ENCODE peak calls at places on chromosomes 12 and 14, in ten cellular contexts. M is heart right ventricle, C is foreskin fibroblast, E is Panc1, P is kidney epithelial cell, X is uterus, G is left ventricle myocardium inferior, S is lung, A is B cell, I is lower lobe of right lung. L is an unnamed sample.

GRCh38 chr12:57177354-57177753 is 29.9 kb upstream of the LRP1-AS start:
- DNase-seq in M (no peak), C (no peak), E (no peak), P (no peak), X (no peak), G (no peak), S (no peak), A (no peak), I (no peak), L (no peak)

GRCh38 chr12:107126688-107127481 is 33.5 kb upstream of the CRY1 start:
- DNase-seq in M (no peak), C (peak; percentile 60), E (no peak), P (no peak), X (no peak), G (no peak), S (no peak), A (no peak), I (no peak), L (no peak)

GRCh38 chr14:61537567-61538463 is 157.5 kb upstream of the HIF1A start:
- DNase-seq in M (no peak), C (peak; percentile 86), E (no peak), P (peak; percentile 99), X (no peak), G (no peak), S (peak; percentile 73), A (no peak), I (no peak), L (no peak)

GRCh38 chr12:113333111-113333750 is 1.7 kb downstream of the SLC8B1 start:
- DNase-seq in M (no peak), C (no peak), E (no peak), P (no peak), X (no peak), G (no peak), S (no peak), A (no peak), I (no peak), L (no peak)

GRCh38 chr12:124992874-124993567 is 424 bp upstream of the BRI3BP start:
- DNase-seq in M (no peak), C (peak; percentile 50), E (peak; percentile 60), P (peak; percentile 47), X (no peak), G (no peak), S (peak; percentile 68), A (peak; percentile 83), I (peak; percentile 65), L (no peak)

GRCh38 chr14:77318006-77318553 is 2.6 kb downstream of the POMT2 start:
- DNase-seq in M (no peak), C (no peak), E (no peak), P (no peak), X (no peak), G (no peak), S (no peak), A (no peak), I (no peak), L (no peak)

GRCh38 chr12:57190037-57190436 is 26.6 kb upstream of the NXPH4 start:
- DNase-seq in M (no peak), C (peak; percentile 55), E (no peak), P (no peak), X (no peak), G (no peak), S (peak; percentile 70), A (no peak), I (peak; percentile 67), L (no peak)

GRCh38 chr14:89351364-89351957 is 65.6 kb downstream of the FOXN3 start:
- DNase-seq in M (no peak), C (peak; percentile 36), E (no peak), P (no peak), X (peak; percentile 34), G (no peak), S (peak; percentile 47), A (peak; percentile 37), I (peak; percentile 56), L (no peak)

GRCh38 chr12:52836042-52836466 is 1.9 kb upstream of the KRT79 start:
- DNase-seq in M (no peak), C (peak; percentile 58), E (no peak), P (no peak), X (no peak), G (no peak), S (no peak), A (no peak), I (peak; percentile 58), L (no peak)

GRCh38 chr14:33894339-33894738 is 56.5 kb downstream of the EGLN3 start:
- DNase-seq in M (no peak), C (no peak), E (no peak), P (no peak), X (no peak), G (no peak), S (no peak), A (no peak), I (no peak), L (no peak)

GRCh38 chr12:108560752-108561719 is at the start of gene SART3:
- DNase-seq in M (peak; percentile 82), C (peak; percentile 91), E (peak; percentile 83), P (peak; percentile 73), X (peak; percentile 83), G (peak; percentile 82), S (peak; percentile 77), A (peak; percentile 85), I (peak; percentile 89), L (peak; percentile 91)
- TF ChIP-seq CTCF in M (no peak), C (no peak), E (no peak), P (no peak), X (no peak), G (no peak), S (no peak), A (no peak), I (no peak), L (no peak)

DNA sequence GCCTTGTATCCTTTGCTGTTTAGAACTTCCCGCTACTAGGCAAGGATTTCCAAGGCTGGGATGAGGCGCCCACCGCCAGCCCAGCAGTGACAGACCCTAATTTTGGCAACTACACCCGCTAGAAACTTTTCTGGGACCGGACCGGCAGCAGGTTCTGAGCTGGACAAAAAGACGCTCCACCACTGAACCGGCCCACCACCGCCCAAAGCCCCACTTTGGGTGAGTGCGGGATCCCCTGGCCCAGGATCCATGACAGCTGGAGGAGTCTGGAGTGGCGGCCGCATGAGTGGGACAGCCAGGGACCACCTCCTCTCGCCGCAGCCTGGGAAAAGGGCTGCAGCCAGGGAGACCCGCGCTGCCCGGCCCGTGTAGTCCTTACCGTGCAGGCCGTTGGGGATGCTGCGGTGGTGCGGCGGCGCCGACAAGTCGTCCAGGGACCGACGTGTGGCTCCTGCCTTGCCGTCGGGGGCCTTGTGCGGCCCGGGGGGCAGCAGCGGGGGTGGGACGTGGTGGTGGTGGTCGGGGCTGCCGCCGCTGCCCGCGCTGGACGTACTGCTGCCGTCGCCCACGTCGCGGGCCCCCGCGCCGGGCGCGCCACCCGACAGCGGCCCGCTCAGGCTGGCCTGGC is 1.1 kb downstream of the CCDC85C start:
- DNase-seq in M (no peak), C (no peak), E (no peak), P (no peak), X (no peak), G (no peak), S (no peak), A (no peak), I (no peak), L (no peak)
- TF ChIP-seq CTCF in M (no peak), C (no peak), E (no peak), P (no peak), X (no peak), G (no peak), S (no peak), A (no peak), I (no peak), L (no peak)

DNA sequence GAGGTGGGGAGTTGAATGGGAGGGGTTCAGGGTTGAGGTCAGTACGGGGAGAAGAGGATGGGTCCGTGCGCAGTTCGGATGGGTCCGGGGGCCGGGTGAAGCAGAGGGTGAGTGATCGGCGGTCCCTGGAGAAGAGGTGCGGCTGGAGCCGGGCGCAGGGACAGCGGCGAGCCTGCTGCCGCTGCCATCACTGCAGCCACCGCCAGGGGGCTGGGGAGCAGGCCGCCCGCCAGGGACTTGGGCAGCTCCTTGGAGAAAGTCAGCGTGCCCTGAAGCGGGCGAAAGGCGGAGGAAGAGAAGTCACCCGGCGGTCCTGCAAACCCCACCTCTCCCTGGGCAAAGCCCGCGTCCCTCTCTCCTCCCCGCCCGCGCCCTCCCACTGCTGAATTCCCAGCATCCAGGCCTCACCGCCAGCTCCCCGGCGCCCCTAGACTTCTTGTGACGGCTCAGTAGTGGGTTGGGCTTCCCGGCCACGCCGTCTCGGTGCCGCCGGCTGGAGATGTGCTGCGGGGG is 6.0 kb upstream of the GPR84 start:
- DNase-seq in M (peak; percentile 85), C (peak; percentile 95), E (no peak), P (peak; percentile 28), X (peak; percentile 86), G (peak; percentile 72), S (peak; percentile 72), A (no peak), I (peak; percentile 79), L (peak; percentile 95)
- TF ChIP-seq CTCF in M (peak; percentile 91), C (peak; percentile 88), E (peak; percentile 96), P (peak; percentile 89), X (peak; percentile 88), G (peak; percentile 97), S (peak; percentile 82), A (peak; percentile 39), I (peak; percentile 87), L (peak; percentile 97)

GRCh38 chr12:69583203-69583602 is 2.1 kb upstream of the CCT2 start:
- DNase-seq in M (no peak), C (peak; percentile 39), E (no peak), P (no peak), X (no peak), G (no peak), S (no peak), A (no peak), I (no peak), L (no peak)
- TF ChIP-seq CTCF in M (no peak), C (no peak), E (peak; percentile 42), P (peak; percentile 12), X (no peak), G (no peak), S (no peak), A (no peak), I (no peak), L (no peak)

GRCh38 chr14:28783593-28784143 is 17.1 kb downstream of the FOXG1 start:
- DNase-seq in M (no peak), C (no peak), E (no peak), P (no peak), X (no peak), G (no peak), S (no peak), A (no peak), I (no peak), L (no peak)
- TF ChIP-seq CTCF in M (no peak), C (no peak), E (no peak), P (no peak), X (no peak), G (no peak), S (no peak), A (no peak), I (no peak), L (no peak)

DNA sequence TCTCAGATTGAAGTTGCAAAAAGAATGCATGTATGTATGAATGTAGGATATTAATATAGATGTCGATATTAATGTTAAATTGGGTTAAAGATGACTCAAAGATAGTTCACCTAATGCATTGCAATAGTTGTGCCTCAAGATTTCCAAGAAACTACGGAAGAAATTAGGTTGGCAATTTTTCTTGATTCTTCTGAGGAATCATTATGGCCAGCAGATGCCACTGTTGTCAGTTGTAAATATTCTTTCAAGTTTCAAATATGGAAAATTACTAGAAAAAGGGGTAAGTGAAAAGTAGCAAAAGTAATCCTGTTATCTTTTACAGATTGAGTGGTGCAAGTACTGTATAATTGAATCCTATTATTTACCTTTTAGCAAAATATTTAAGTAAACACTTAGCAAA is 202.1 kb downstream of the ADAMTS20 start:
- DNase-seq in M (no peak), C (peak; percentile 58), E (no peak), P (no peak), X (no peak), G (no peak), S (no peak), A (no peak), I (no peak), L (no peak)
- TF ChIP-seq CTCF in M (peak; percentile 17), C (peak; percentile 24), E (peak; percentile 25), P (peak; percentile 23), X (no peak), G (no peak), S (no peak), A (no peak), I (no peak), L (peak; percentile 64)